ENCODE peak calls at places on chromosomes 6 and 20, in five cellular contexts. F is fibroblast of lung, P is foreskin fibroblast, T is lower leg skin, Q is B cell. V is an unnamed sample.

GRCh38 chr6:52304917-52305316 is 20.4 kb upstream of the MCM3 start:
- DNase-seq in Q (peak), P (no peak), T (no peak), F (peak), V (no peak)

GRCh38 chr6:159777240-159777904 is 12.0 kb downstream of the TCP1 start:
- DNase-seq in T (no peak), F (no peak), P (no peak), Q (no peak), V (no peak)

GRCh38 chr6:162964703-162965140 is 236.9 kb downstream of the PACRG start:
- DNase-seq in Q (no peak), P (peak), F (peak), T (peak), V (no peak)

GRCh38 chr20:64220420-64220819 is 35.1 kb upstream of the PCMTD2 start:
- DNase-seq in T (no peak), P (no peak), F (no peak), Q (no peak), V (no peak)

GRCh38 chr6:149435919-149436586 is 36.0 kb downstream of the SUMO4 start:
- DNase-seq in P (no peak), F (no peak), Q (no peak), T (no peak), V (no peak)

GRCh38 chr6:6332240-6332639 is 11.8 kb upstream of the F13A1 start:
- DNase-seq in F (no peak), P (no peak), Q (peak), T (no peak), V (no peak)

GRCh38 chr6:55825402-55826051 is 49.9 kb downstream of the BMP5 start:
- DNase-seq in F (peak), Q (no peak), T (no peak), P (peak), V (no peak)

GRCh38 chr6:3584611-3585010 is 127.8 kb upstream of the SLC22A23 start:
- DNase-seq in Q (no peak), T (no peak), F (no peak), P (no peak), V (no peak)

GRCh38 chr6:150599199-150600002 is at the start of gene PLEKHG1:
- DNase-seq in Q (peak), P (peak), F (peak), T (peak), V (peak)

GRCh38 chr6:18102783-18103509 is 19.5 kb downstream of the NHLRC1 start:
- DNase-seq in T (no peak), F (no peak), P (no peak), Q (no peak), V (no peak)

GRCh38 chr6:111759413-111759835 is 113.8 kb downstream of the FYN start:
- DNase-seq in T (no peak), P (no peak), Q (no peak), F (no peak), V (no peak)

GRCh38 chr6:144345451-144345850 is 60.3 kb downstream of the UTRN start:
- DNase-seq in T (no peak), P (no peak), F (no peak), Q (no peak), V (no peak)

GRCh38 chr6:42302441-42302840 is 84.8 kb upstream of the MRPS10 start:
- DNase-seq in Q (no peak), P (no peak), T (peak), F (peak), V (no peak)

GRCh38 chr20:56426926-56427325 is 14.9 kb downstream of the CASS4 start:
- DNase-seq in Q (no peak), T (peak), P (no peak), F (no peak), V (no peak)

GRCh38 chr20:37522258-37523011 is 1.4 kb downstream of the NNAT start:
- DNase-seq in P (no peak), Q (no peak), F (peak), T (peak), V (no peak)

GRCh38 chr6:43435682-43436437 is 8.5 kb downstream of the ABCC10 start:
- DNase-seq in Q (no peak), P (no peak), F (no peak), T (no peak), V (no peak)

GRCh38 chr6:56570434-56571359 is 72.0 kb downstream of the DST start:
- DNase-seq in P (no peak), Q (peak), F (peak), T (no peak), V (no peak)

GRCh38 chr6:90140683-90141082 is 156.0 kb downstream of the BACH2 start:
- DNase-seq in P (no peak), T (no peak), Q (no peak), F (no peak), V (no peak)

GRCh38 chr6:157656437-157657005 is 166.5 kb upstream of the SNX9 start:
- DNase-seq in F (peak), T (no peak), Q (no peak), P (peak), V (no peak)

GRCh38 chr6:132247381-132248159 is 153.7 kb downstream of the MOXD1 start:
- DNase-seq in P (peak), T (no peak), Q (no peak), F (peak), V (no peak)

GRCh38 chr20:33099842-33100538 is 20.5 kb downstream of the BPIFB4 start:
- DNase-seq in Q (no peak), P (no peak), T (no peak), F (no peak), V (no peak)

GRCh38 chr6:168217216-168217879 is 102.2 kb downstream of the DACT2 start:
- DNase-seq in Q (no peak), P (no peak), F (no peak), T (peak), V (no peak)

GRCh38 chr20:25750765-25751696 is 54.4 kb upstream of the ZNF337 start:
- DNase-seq in F (peak), P (no peak), T (peak), Q (peak), V (no peak)

GRCh38 chr20:25364879-25365699 is 25.5 kb downstream of the ABHD12 start:
- DNase-seq in Q (no peak), F (no peak), T (peak), P (no peak), V (no peak)

GRCh38 chr6:121201108-121201507 is 133.2 kb downstream of the TBC1D32 start:
- DNase-seq in F (no peak), Q (no peak), T (no peak), P (no peak), V (no peak)

GRCh38 chr6:94323853-94324252 is 904.5 kb upstream of the EPHA7 start:
- DNase-seq in F (peak), P (no peak), T (no peak), Q (no peak), V (no peak)

GRCh38 chr6:2763876-2764540 is 1.2 kb upstream of the WRNIP1 start:
- DNase-seq in Q (peak), F (no peak), T (peak), P (no peak), V (no peak)

GRCh38 chr6:30940361-30941001 is at the start of gene MUCL3:
- DNase-seq in T (no peak), P (no peak), F (no peak), Q (no peak), V (no peak)

GRCh38 chr6:30944051-30944450 is 3.3 kb downstream of the MUCL3 start:
- DNase-seq in P (no peak), Q (no peak), T (no peak), F (no peak), V (no peak)

GRCh38 chr6:30945281-30945680 is 4.5 kb downstream of the MUCL3 start:
- DNase-seq in F (no peak), Q (no peak), P (no peak), T (no peak), V (no peak)

GRCh38 chr6:30939473-30939872 is 1.3 kb upstream of the MUCL3 start:
- DNase-seq in F (no peak), T (no peak), P (no peak), Q (no peak), V (no peak)

DNA sequence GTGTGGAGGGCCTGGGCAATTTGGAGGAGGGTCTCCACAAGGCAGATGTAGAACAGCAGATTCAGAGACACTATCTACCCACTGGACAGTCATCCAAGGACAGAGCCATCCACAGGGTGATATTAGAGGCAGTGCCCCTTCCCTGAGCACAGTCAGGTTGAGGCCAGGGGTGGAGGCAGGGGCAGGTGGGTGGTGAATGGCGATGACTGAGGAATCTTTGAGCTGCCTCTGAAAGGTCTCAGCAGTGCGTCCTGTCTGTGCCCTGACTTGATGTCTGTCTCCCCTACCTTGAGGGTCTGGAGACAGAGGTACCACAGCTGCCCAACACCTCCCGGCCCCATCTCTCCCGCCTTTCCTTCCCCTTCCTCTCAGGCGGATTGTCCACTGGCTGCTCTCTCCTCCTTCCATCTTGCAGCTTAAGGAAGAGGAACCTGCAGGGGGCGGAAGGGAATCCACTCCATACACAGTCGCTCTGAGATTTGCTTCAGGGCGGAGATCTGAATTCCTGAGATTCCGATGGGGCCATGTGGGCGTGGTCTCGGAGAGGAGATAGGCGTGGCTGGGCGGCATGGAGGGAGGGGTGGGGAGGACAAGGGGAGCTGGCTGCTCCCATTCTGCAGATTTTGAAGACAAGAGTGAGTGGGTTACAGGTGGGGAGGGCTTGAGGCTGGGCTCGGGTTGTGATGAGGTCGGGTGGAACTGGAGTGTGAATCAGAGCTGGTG is 1.7 kb downstream of the MUCL3 start:
- DNase-seq in Q (no peak), F (peak), T (peak), P (peak), V (peak)
- TF ChIP-seq CTCF in Q (no peak), F (peak), T (no peak), P (peak), V (peak)

GRCh38 chr20:4014031-4014474 is 1.3 kb downstream of the RNF24 start:
- DNase-seq in P (peak), Q (peak), T (no peak), F (peak), V (no peak)
- TF ChIP-seq CTCF in P (peak), Q (peak), T (peak), F (peak), V (peak)

GRCh38 chr20:35620818-35621559 is 5.4 kb downstream of the SPAG4 start:
- DNase-seq in P (no peak), Q (no peak), T (no peak), F (no peak), V (no peak)

GRCh38 chr20:35618372-35619131 is 2.9 kb downstream of the SPAG4 start:
- DNase-seq in Q (peak), F (peak), T (peak), P (no peak), V (no peak)

GRCh38 chr20:35617397-35618031 is 1.9 kb downstream of the SPAG4 start:
- DNase-seq in Q (peak), P (peak), F (peak), T (peak), V (no peak)

GRCh38 chr20:35618032-35618371 is 2.4 kb downstream of the SPAG4 start:
- DNase-seq in F (no peak), Q (no peak), P (no peak), T (no peak), V (no peak)

DNA sequence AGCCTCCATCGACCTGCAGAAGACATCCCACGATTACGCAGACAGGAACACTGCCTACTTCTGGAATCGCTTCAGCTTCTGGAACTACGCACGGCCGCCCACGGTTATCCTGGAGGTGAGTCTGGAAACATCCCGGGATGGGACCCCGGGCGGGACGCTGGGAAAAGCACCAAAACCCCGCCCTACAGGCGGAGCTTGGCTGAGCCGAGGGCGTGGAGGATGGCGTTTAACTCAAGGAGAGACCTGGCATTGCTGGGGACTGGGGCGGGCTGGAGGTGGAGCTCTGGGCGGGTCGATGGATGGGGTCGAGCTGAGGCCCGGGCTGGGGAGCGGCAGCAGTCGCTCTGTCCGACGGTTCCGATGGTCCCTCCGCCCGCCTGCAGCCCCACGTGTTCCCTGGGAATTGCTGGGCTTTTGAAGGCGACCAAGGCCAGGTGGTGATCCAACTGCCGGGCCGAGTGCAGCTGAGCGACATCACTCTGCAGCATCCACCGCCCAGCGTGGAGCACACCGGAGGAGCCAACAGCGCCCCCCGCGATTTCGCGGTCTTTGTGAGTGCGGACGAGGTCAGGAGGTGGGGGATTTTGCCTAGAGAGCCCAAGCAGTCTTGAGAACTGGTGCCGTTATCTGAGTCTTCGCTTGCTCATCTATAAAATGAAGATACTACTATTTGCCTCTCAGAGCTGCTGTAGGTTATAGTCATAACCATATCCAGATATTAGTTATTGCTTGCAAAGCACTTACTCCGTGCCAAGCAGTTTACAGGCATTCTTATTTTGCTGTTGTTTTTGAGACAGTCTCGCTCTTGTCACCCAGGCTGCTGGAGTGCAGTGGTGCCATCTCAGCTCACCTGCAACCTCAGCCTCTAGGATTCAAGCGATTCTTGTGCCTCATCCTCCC is 3.8 kb downstream of the SPAG4 start:
- DNase-seq in T (peak), Q (peak), F (peak), P (peak), V (peak)
- TF ChIP-seq CTCF in T (peak), Q (peak), F (peak), P (peak), V (peak)

GRCh38 chr6:137723273-137724017 is 143.6 kb upstream of the TNFAIP3 start:
- DNase-seq in P (no peak), Q (no peak), F (no peak), T (no peak), V (no peak)
- TF ChIP-seq CTCF in P (no peak), Q (no peak), F (no peak), T (no peak), V (no peak)

DNA sequence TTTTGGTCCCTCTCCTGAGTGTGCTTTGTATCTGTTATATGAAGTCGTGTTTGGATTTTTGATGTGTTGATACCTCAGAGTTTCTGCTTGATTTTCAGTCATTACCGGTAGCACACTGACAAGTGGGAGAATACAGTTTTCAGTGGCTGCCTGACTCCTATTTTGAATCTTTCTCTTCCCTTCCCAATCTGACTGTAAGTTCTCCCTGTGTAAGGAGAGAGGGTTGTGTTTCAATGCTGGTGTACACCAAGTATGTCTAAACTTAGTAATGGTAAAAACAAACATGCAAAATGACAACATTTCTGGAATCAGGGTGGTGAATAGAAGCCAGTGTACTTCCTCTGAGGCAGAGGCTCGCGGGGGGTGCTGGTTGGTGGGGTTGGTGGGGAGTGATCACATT is 103.4 kb downstream of the HIVEP1 start:
- DNase-seq in P (no peak), T (no peak), F (no peak), Q (no peak), V (no peak)
- TF ChIP-seq CTCF in P (no peak), T (no peak), F (no peak), Q (no peak), V (no peak)

V was measured in type B pancreatic cell.